ENCODE peak calls at places on chromosomes 16 and 17, in six cellular contexts. N, V, E, Y, S and Q are unnamed samples.

GRCh38 chr16:27450836-27451341 is 48.9 kb downstream of the IL21R start:
- ATAC-seq in N (peak; percentile 27), V (peak; percentile 24), E (no peak), Y (peak; percentile 10), S (peak; percentile 56), Q (no peak)

GRCh38 chr17:20122236-20122879 is 113.2 kb downstream of the SPECC1 start:
- ATAC-seq in N (no peak), V (no peak), E (peak; percentile 65), Y (peak; percentile 13), S (no peak), Q (no peak)

GRCh38 chr16:65909310-65910050 is 457.0 kb upstream of the CDH5 start:
- ATAC-seq in N (no peak), V (peak; percentile 40), E (no peak), Y (no peak), S (no peak), Q (no peak)

GRCh38 chr17:7352559-7352889 is 562 bp downstream of the KCTD11 start:
- ATAC-seq in N (no peak), V (no peak), E (no peak), Y (no peak), S (no peak), Q (no peak)

GRCh38 chr16:19766988-19767387 is 48.9 kb downstream of the IQCK start:
- ATAC-seq in N (no peak), V (no peak), E (no peak), Y (no peak), S (no peak), Q (no peak)

GRCh38 chr17:15236281-15237105 is 28.6 kb downstream of the PMP22 start:
- ATAC-seq in N (peak; percentile 81), V (no peak), E (no peak), Y (no peak), S (no peak), Q (no peak)

GRCh38 chr16:8951447-8952280 is 12.0 kb downstream of the USP7 start:
- ATAC-seq in N (peak; percentile 54), V (no peak), E (no peak), Y (peak; percentile 25), S (peak; percentile 39), Q (no peak)

GRCh38 chr16:82882982-82883863 is 256.5 kb downstream of the CDH13 start:
- ATAC-seq in N (no peak), V (no peak), E (no peak), Y (no peak), S (peak; percentile 80), Q (no peak)

GRCh38 chr17:44707755-44708400 is 587 bp upstream of the DBF4B start:
- ATAC-seq in N (peak; percentile 19), V (no peak), E (no peak), Y (no peak), S (no peak), Q (no peak)

GRCh38 chr17:73003487-73003886 is 89.0 kb downstream of the SLC39A11 start:
- ATAC-seq in N (peak; percentile 32), V (peak; percentile 87), E (no peak), Y (peak; percentile 55), S (no peak), Q (no peak)

GRCh38 chr17:82611140-82612058 is 36.8 kb downstream of the WDR45B start:
- ATAC-seq in N (peak; percentile 81), V (no peak), E (no peak), Y (no peak), S (no peak), Q (no peak)

GRCh38 chr16:65059421-65059980 is 62.4 kb downstream of the CDH11 start:
- ATAC-seq in N (no peak), V (no peak), E (no peak), Y (no peak), S (no peak), Q (no peak)

GRCh38 chr17:82752371-82753200 is 721 bp downstream of the TBCD start:
- ATAC-seq in N (peak; percentile 47), V (peak; percentile 50), E (no peak), Y (peak; percentile 48), S (peak; percentile 43), Q (peak; percentile 35)

GRCh38 chr17:77479372-77479781 is 338.6 kb downstream of the SEC14L1 start:
- ATAC-seq in N (no peak), V (no peak), E (no peak), Y (no peak), S (no peak), Q (no peak)

GRCh38 chr16:68779891-68780290 is 42.8 kb downstream of the CDH1 start:
- ATAC-seq in N (no peak), V (peak; percentile 51), E (no peak), Y (no peak), S (no peak), Q (no peak)

GRCh38 chr17:67285360-67285759 is 40.4 kb upstream of the HELZ start:
- ATAC-seq in N (no peak), V (no peak), E (no peak), Y (no peak), S (no peak), Q (no peak)

GRCh38 chr17:58504826-58505351 is 9.5 kb downstream of the MTMR4 start:
- ATAC-seq in N (no peak), V (no peak), E (peak; percentile 61), Y (no peak), S (peak; percentile 98), Q (peak; percentile 22)

GRCh38 chr17:58503876-58504275 is 10.6 kb downstream of the MTMR4 start:
- ATAC-seq in N (no peak), V (no peak), E (peak; percentile 43), Y (no peak), S (no peak), Q (no peak)

GRCh38 chr17:58507123-58507634 is 7.3 kb downstream of the MTMR4 start:
- ATAC-seq in N (no peak), V (no peak), E (no peak), Y (no peak), S (no peak), Q (no peak)

GRCh38 chr17:58508341-58509067 is 5.9 kb downstream of the MTMR4 start:
- ATAC-seq in N (no peak), V (no peak), E (no peak), Y (no peak), S (no peak), Q (no peak)

DNA sequence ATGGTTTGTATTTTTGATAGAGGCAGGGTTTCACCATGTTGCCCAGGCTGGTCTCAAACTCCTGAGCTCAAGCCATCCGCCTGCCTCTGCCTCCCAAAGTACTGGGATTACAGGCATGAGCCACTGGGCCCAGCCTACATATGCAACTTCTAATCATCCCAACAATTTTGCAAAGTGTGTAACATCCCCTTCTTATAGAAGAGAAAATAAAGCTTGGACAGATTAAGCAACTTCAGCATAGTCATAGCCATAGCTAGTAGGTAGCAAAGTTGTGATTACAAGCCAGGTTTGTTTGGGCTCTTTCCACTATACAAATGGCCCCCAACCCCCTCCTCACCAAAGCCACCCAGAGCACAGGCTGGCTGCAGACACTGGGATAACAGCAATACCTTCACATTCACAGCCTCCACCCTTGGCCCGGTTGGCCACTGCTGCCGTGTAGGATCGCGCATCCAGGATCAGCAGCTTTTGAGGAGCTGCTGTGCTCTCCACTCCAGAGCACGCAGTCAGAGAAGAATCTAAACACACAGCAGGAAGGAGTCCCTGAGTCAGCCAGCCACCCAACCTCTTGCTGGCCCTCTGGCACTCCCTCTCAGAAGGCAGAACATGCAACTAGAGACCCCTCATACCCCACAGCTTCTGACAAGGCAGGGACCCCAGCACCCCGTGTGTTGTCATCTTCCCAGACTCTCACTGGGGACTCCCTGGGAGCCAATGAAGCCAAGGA is 7.9 kb downstream of the MTMR4 start:
- ATAC-seq in N (no peak), V (no peak), E (no peak), Y (no peak), S (no peak), Q (no peak)
- TF ChIP-seq EP300 in N (no peak), V (no peak), E (no peak), Y (no peak), S (no peak), Q (no peak)

GRCh38 chr17:75131278-75132017 is at the start of gene NT5C:
- ATAC-seq in N (peak; percentile 90), V (peak; percentile 91), E (peak; percentile 96), Y (peak; percentile 86), S (peak; percentile 96), Q (peak; percentile 93)
- TF ChIP-seq POLR2A in N (peak; percentile 83), V (peak; percentile 85), E (no peak), Y (peak; percentile 72), S (peak; percentile 96), Q (peak; percentile 73)

GRCh38 chr16:1159325-1159972 is 6.5 kb downstream of the CACNA1H start:
- ATAC-seq in N (no peak), V (peak; percentile 3), E (no peak), Y (no peak), S (no peak), Q (peak; percentile 19)
- H3K4me1 ChIP-seq in N (no peaks in the 10 kb centered on the region), V (peaks cover 51% of the 10 kb centered on the region), E (peaks cover 32% of the 10 kb centered on the region), Y (peaks cover 48% of the 10 kb centered on the region), S (no peaks in the 10 kb centered on the region), Q (peaks cover 3% of the 10 kb centered on the region)

DNA sequence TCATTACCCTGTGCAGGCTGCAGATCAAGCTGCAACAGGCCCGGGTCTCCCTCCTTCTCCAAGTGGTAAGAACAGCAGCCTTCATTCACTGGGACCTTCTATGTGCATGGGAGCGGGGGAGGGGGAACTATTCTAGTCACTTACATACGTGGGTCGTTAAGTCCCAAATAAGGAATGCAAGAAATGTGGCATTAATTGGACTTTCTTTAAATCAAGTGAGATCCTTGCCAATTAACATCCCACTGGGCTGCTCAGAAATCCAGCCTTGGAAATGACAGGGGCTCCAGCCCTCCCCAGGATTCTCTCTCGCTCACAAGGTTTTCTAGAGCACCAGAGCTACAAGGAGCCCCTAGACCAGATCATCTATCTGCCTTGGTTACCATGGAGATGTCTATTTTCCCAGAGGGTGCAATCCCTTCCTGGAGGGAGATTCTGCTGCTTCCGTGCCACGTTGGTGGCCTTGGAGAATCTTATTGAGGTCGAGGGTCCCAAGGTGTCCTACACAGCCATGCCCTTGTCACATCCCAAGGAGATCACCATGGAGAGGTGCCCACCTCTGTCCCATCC is 5.2 kb upstream of the EIF1 start:
- ATAC-seq in N (no peak), V (no peak), E (no peak), Y (no peak), S (no peak), Q (no peak)
- TF ChIP-seq EP300 in N (no peak), V (no peak), E (no peak), Y (no peak), S (no peak), Q (no peak)

DNA sequence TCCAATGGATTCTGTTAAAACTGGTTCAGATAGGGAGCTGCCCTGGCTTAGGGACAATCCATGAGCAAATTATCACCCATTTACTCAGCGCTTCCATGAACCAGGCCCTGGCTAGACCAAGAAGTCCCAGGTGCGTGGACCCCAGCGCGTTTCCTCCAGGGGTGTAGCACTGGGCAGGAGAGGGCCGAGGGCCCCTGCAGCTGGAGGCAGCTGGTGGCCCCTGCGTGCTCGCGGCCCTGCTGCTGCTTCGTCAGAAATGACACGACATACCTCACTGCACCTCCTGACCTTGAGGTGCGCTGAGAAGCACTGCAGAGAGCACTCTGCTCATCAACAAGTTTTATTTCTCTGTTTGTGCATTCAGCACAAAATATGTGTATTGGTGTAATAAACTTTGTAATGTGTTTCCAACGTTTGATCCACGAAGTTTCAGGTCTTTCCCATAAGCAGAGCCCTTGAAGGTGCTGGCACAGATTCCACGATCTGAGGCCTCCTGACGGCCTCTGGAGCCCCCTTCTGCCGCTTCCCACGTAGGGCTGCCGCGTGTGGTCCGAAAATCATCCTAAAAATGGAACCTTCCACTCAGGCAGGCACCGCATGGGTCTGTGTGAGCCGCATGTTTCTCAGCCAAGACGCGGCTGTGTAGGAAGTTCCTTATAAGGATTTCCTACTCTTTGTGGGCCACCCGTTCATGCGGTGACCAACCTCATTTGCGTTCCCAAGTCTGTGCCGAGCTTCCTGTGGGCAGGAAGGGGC is 50.8 kb upstream of the ZCCHC14 start:
- ATAC-seq in N (peak; percentile 47), V (peak; percentile 35), E (no peak), Y (no peak), S (no peak), Q (no peak)
- TF ChIP-seq POLR2A in N (no peak), V (no peak), E (no peak), Y (no peak), S (no peak), Q (no peak)